ENCODE peak calls at places on chromosomes 7 and 10, in seven cellular contexts. One of them, this sample, is unnamed.

GRCh38 chr7:18498327-18498726 is 2.8 kb downstream of the HDAC9 start:
- DNase-seq in left colon: no peak
- DNase-seq in HFFc6: no peak
- DNase-seq in activated T-cell treated with anti-CD3 and anti-CD28 coated beads, Interleukin-2, amount 50 U/mL, for 4 hours: no peak
- DNase-seq in endothelial cell: no peak
- DNase-seq in HT-29: no peak
- DNase-seq in activated CD4-positive, alpha-beta T cell treated with anti-CD3 and anti-CD28 coated beads, Interleukin-2, amount 50 U/mL, for 24 hours: no peak
- DNase-seq in this sample: no peak

GRCh38 chr7:4797858-4798705 is 22.7 kb downstream of the AP5Z1 start:
- DNase-seq in left colon: no peak
- DNase-seq in HFFc6: no peak
- DNase-seq in activated T-cell treated with anti-CD3 and anti-CD28 coated beads, Interleukin-2, amount 50 U/mL, for 4 hours: peak
- DNase-seq in endothelial cell: peak
- DNase-seq in HT-29: peak
- DNase-seq in activated CD4-positive, alpha-beta T cell treated with anti-CD3 and anti-CD28 coated beads, Interleukin-2, amount 50 U/mL, for 24 hours: peak
- DNase-seq in this sample: peak

GRCh38 chr10:117320050-117320665 is 55.1 kb downstream of the PDZD8 start:
- DNase-seq in left colon: no peak
- DNase-seq in HFFc6: peak
- DNase-seq in activated T-cell treated with anti-CD3 and anti-CD28 coated beads, Interleukin-2, amount 50 U/mL, for 4 hours: no peak
- DNase-seq in endothelial cell: peak
- DNase-seq in HT-29: peak
- DNase-seq in activated CD4-positive, alpha-beta T cell treated with anti-CD3 and anti-CD28 coated beads, Interleukin-2, amount 50 U/mL, for 24 hours: no peak
- DNase-seq in this sample: no peak

GRCh38 chr10:112375721-112376577 is 2.0 kb downstream of the ACSL5 start:
- DNase-seq in left colon: peak
- DNase-seq in HFFc6: no peak
- DNase-seq in activated T-cell treated with anti-CD3 and anti-CD28 coated beads, Interleukin-2, amount 50 U/mL, for 4 hours: peak
- DNase-seq in endothelial cell: no peak
- DNase-seq in HT-29: peak
- DNase-seq in activated CD4-positive, alpha-beta T cell treated with anti-CD3 and anti-CD28 coated beads, Interleukin-2, amount 50 U/mL, for 24 hours: no peak
- DNase-seq in this sample: peak

GRCh38 chr10:78774999-78775711 is 293.6 kb upstream of the ZMIZ1 start:
- DNase-seq in left colon: no peak
- DNase-seq in HFFc6: no peak
- DNase-seq in activated T-cell treated with anti-CD3 and anti-CD28 coated beads, Interleukin-2, amount 50 U/mL, for 4 hours: no peak
- DNase-seq in endothelial cell: no peak
- DNase-seq in HT-29: no peak
- DNase-seq in activated CD4-positive, alpha-beta T cell treated with anti-CD3 and anti-CD28 coated beads, Interleukin-2, amount 50 U/mL, for 24 hours: no peak
- DNase-seq in this sample: no peak

GRCh38 chr7:15561840-15562239 is at the start of gene AGMO:
- DNase-seq in left colon: peak
- DNase-seq in HFFc6: no peak
- DNase-seq in activated T-cell treated with anti-CD3 and anti-CD28 coated beads, Interleukin-2, amount 50 U/mL, for 4 hours: no peak
- DNase-seq in endothelial cell: no peak
- DNase-seq in HT-29: peak
- DNase-seq in activated CD4-positive, alpha-beta T cell treated with anti-CD3 and anti-CD28 coated beads, Interleukin-2, amount 50 U/mL, for 24 hours: no peak
- DNase-seq in this sample: no peak

GRCh38 chr10:88991161-88991899 is 732 bp downstream of the FAS start:
- DNase-seq in left colon: peak
- DNase-seq in HFFc6: peak
- DNase-seq in activated T-cell treated with anti-CD3 and anti-CD28 coated beads, Interleukin-2, amount 50 U/mL, for 4 hours: peak
- DNase-seq in endothelial cell: peak
- DNase-seq in HT-29: peak
- DNase-seq in activated CD4-positive, alpha-beta T cell treated with anti-CD3 and anti-CD28 coated beads, Interleukin-2, amount 50 U/mL, for 24 hours: peak
- DNase-seq in this sample: peak

GRCh38 chr10:19816420-19817250 is at the start of gene PLXDC2:
- DNase-seq in left colon: peak
- DNase-seq in HFFc6: peak
- DNase-seq in activated T-cell treated with anti-CD3 and anti-CD28 coated beads, Interleukin-2, amount 50 U/mL, for 4 hours: no peak
- DNase-seq in endothelial cell: peak
- DNase-seq in HT-29: peak
- DNase-seq in activated CD4-positive, alpha-beta T cell treated with anti-CD3 and anti-CD28 coated beads, Interleukin-2, amount 50 U/mL, for 24 hours: no peak
- DNase-seq in this sample: no peak

GRCh38 chr7:50358306-50358705 is 53.8 kb downstream of the IKZF1 start:
- DNase-seq in left colon: no peak
- DNase-seq in HFFc6: no peak
- DNase-seq in activated T-cell treated with anti-CD3 and anti-CD28 coated beads, Interleukin-2, amount 50 U/mL, for 4 hours: no peak
- DNase-seq in endothelial cell: no peak
- DNase-seq in HT-29: no peak
- DNase-seq in activated CD4-positive, alpha-beta T cell treated with anti-CD3 and anti-CD28 coated beads, Interleukin-2, amount 50 U/mL, for 24 hours: no peak
- DNase-seq in this sample: no peak

GRCh38 chr7:64618785-64619456 is 47.0 kb upstream of the ZNF107 start:
- DNase-seq in left colon: no peak
- DNase-seq in HFFc6: peak
- DNase-seq in activated T-cell treated with anti-CD3 and anti-CD28 coated beads, Interleukin-2, amount 50 U/mL, for 4 hours: no peak
- DNase-seq in endothelial cell: peak
- DNase-seq in HT-29: peak
- DNase-seq in activated CD4-positive, alpha-beta T cell treated with anti-CD3 and anti-CD28 coated beads, Interleukin-2, amount 50 U/mL, for 24 hours: peak
- DNase-seq in this sample: no peak

GRCh38 chr7:20647908-20648776 is 32.7 kb downstream of the ABCB5 start:
- DNase-seq in left colon: no peak
- DNase-seq in HFFc6: no peak
- DNase-seq in activated T-cell treated with anti-CD3 and anti-CD28 coated beads, Interleukin-2, amount 50 U/mL, for 4 hours: no peak
- DNase-seq in endothelial cell: peak
- DNase-seq in HT-29: peak
- DNase-seq in activated CD4-positive, alpha-beta T cell treated with anti-CD3 and anti-CD28 coated beads, Interleukin-2, amount 50 U/mL, for 24 hours: no peak
- DNase-seq in this sample: no peak

GRCh38 chr10:75640803-75641202 is 209.4 kb downstream of the LRMDA start:
- DNase-seq in left colon: peak
- DNase-seq in HFFc6: no peak
- DNase-seq in activated T-cell treated with anti-CD3 and anti-CD28 coated beads, Interleukin-2, amount 50 U/mL, for 4 hours: no peak
- DNase-seq in endothelial cell: no peak
- DNase-seq in HT-29: no peak
- DNase-seq in activated CD4-positive, alpha-beta T cell treated with anti-CD3 and anti-CD28 coated beads, Interleukin-2, amount 50 U/mL, for 24 hours: no peak
- DNase-seq in this sample: no peak

GRCh38 chr10:119253433-119254174 is 46.2 kb downstream of the GRK5 start:
- DNase-seq in left colon: peak
- DNase-seq in HFFc6: peak
- DNase-seq in activated T-cell treated with anti-CD3 and anti-CD28 coated beads, Interleukin-2, amount 50 U/mL, for 4 hours: peak
- DNase-seq in endothelial cell: no peak
- DNase-seq in HT-29: peak
- DNase-seq in activated CD4-positive, alpha-beta T cell treated with anti-CD3 and anti-CD28 coated beads, Interleukin-2, amount 50 U/mL, for 24 hours: peak
- DNase-seq in this sample: peak

GRCh38 chr10:122234416-122234815 is 36.7 kb upstream of the BTBD16 start:
- DNase-seq in left colon: no peak
- DNase-seq in HFFc6: no peak
- DNase-seq in activated T-cell treated with anti-CD3 and anti-CD28 coated beads, Interleukin-2, amount 50 U/mL, for 4 hours: no peak
- DNase-seq in endothelial cell: no peak
- DNase-seq in HT-29: no peak
- DNase-seq in activated CD4-positive, alpha-beta T cell treated with anti-CD3 and anti-CD28 coated beads, Interleukin-2, amount 50 U/mL, for 24 hours: no peak
- DNase-seq in this sample: no peak

GRCh38 chr7:45394117-45394708 is 180.0 kb upstream of the ADCY1 start:
- DNase-seq in left colon: no peak
- DNase-seq in HFFc6: no peak
- DNase-seq in activated T-cell treated with anti-CD3 and anti-CD28 coated beads, Interleukin-2, amount 50 U/mL, for 4 hours: no peak
- DNase-seq in endothelial cell: no peak
- DNase-seq in HT-29: peak
- DNase-seq in activated CD4-positive, alpha-beta T cell treated with anti-CD3 and anti-CD28 coated beads, Interleukin-2, amount 50 U/mL, for 24 hours: no peak
- DNase-seq in this sample: no peak

GRCh38 chr7:100089458-100090201 is 861 bp downstream of the COPS6 start:
- DNase-seq in left colon: no peak
- DNase-seq in HFFc6: peak
- DNase-seq in activated T-cell treated with anti-CD3 and anti-CD28 coated beads, Interleukin-2, amount 50 U/mL, for 4 hours: no peak
- DNase-seq in endothelial cell: no peak
- DNase-seq in HT-29: peak
- DNase-seq in activated CD4-positive, alpha-beta T cell treated with anti-CD3 and anti-CD28 coated beads, Interleukin-2, amount 50 U/mL, for 24 hours: no peak
- DNase-seq in this sample: no peak

GRCh38 chr10:79104264-79104954 is 35.6 kb downstream of the ZMIZ1 start:
- DNase-seq in left colon: no peak
- DNase-seq in HFFc6: peak
- DNase-seq in activated T-cell treated with anti-CD3 and anti-CD28 coated beads, Interleukin-2, amount 50 U/mL, for 4 hours: no peak
- DNase-seq in endothelial cell: no peak
- DNase-seq in HT-29: no peak
- DNase-seq in activated CD4-positive, alpha-beta T cell treated with anti-CD3 and anti-CD28 coated beads, Interleukin-2, amount 50 U/mL, for 24 hours: no peak
- DNase-seq in this sample: no peak

GRCh38 chr7:24971333-24972165 is 8.4 kb downstream of the OSBPL3 start:
- DNase-seq in left colon: no peak
- DNase-seq in HFFc6: peak
- DNase-seq in activated T-cell treated with anti-CD3 and anti-CD28 coated beads, Interleukin-2, amount 50 U/mL, for 4 hours: no peak
- DNase-seq in endothelial cell: no peak
- DNase-seq in HT-29: peak
- DNase-seq in activated CD4-positive, alpha-beta T cell treated with anti-CD3 and anti-CD28 coated beads, Interleukin-2, amount 50 U/mL, for 24 hours: no peak
- DNase-seq in this sample: no peak

GRCh38 chr10:71390435-71390820 is 6.3 kb upstream of the CDH23 start:
- DNase-seq in left colon: no peak
- DNase-seq in HFFc6: no peak
- DNase-seq in activated T-cell treated with anti-CD3 and anti-CD28 coated beads, Interleukin-2, amount 50 U/mL, for 4 hours: no peak
- DNase-seq in endothelial cell: no peak
- DNase-seq in HT-29: no peak
- DNase-seq in activated CD4-positive, alpha-beta T cell treated with anti-CD3 and anti-CD28 coated beads, Interleukin-2, amount 50 U/mL, for 24 hours: no peak
- DNase-seq in this sample: no peak

GRCh38 chr10:89805599-89806013 is 104.2 kb downstream of the KIF20B start:
- DNase-seq in left colon: no peak
- DNase-seq in HFFc6: no peak
- DNase-seq in activated T-cell treated with anti-CD3 and anti-CD28 coated beads, Interleukin-2, amount 50 U/mL, for 4 hours: no peak
- DNase-seq in endothelial cell: no peak
- DNase-seq in HT-29: no peak
- DNase-seq in activated CD4-positive, alpha-beta T cell treated with anti-CD3 and anti-CD28 coated beads, Interleukin-2, amount 50 U/mL, for 24 hours: peak
- DNase-seq in this sample: peak

GRCh38 chr7:47757946-47758371 is 176.0 kb upstream of the TNS3 start:
- DNase-seq in left colon: peak
- DNase-seq in HFFc6: peak
- DNase-seq in activated T-cell treated with anti-CD3 and anti-CD28 coated beads, Interleukin-2, amount 50 U/mL, for 4 hours: no peak
- DNase-seq in endothelial cell: no peak
- DNase-seq in HT-29: no peak
- DNase-seq in activated CD4-positive, alpha-beta T cell treated with anti-CD3 and anti-CD28 coated beads, Interleukin-2, amount 50 U/mL, for 24 hours: no peak
- DNase-seq in this sample: no peak

GRCh38 chr10:12540341-12540781 is 191.0 kb downstream of the CAMK1D start:
- DNase-seq in left colon: no peak
- DNase-seq in HFFc6: peak
- DNase-seq in activated T-cell treated with anti-CD3 and anti-CD28 coated beads, Interleukin-2, amount 50 U/mL, for 4 hours: no peak
- DNase-seq in endothelial cell: no peak
- DNase-seq in HT-29: no peak
- DNase-seq in activated CD4-positive, alpha-beta T cell treated with anti-CD3 and anti-CD28 coated beads, Interleukin-2, amount 50 U/mL, for 24 hours: no peak
- DNase-seq in this sample: no peak

GRCh38 chr7:105439174-105439893 is 50.6 kb upstream of the SRPK2 start:
- DNase-seq in left colon: peak
- DNase-seq in HFFc6: peak
- DNase-seq in activated T-cell treated with anti-CD3 and anti-CD28 coated beads, Interleukin-2, amount 50 U/mL, for 4 hours: no peak
- DNase-seq in endothelial cell: no peak
- DNase-seq in HT-29: peak
- DNase-seq in activated CD4-positive, alpha-beta T cell treated with anti-CD3 and anti-CD28 coated beads, Interleukin-2, amount 50 U/mL, for 24 hours: no peak
- DNase-seq in this sample: no peak

GRCh38 chr7:51017576-51018535 is 235.2 kb upstream of the GRB10 start:
- DNase-seq in left colon: no peak
- DNase-seq in HFFc6: no peak
- DNase-seq in activated T-cell treated with anti-CD3 and anti-CD28 coated beads, Interleukin-2, amount 50 U/mL, for 4 hours: no peak
- DNase-seq in endothelial cell: no peak
- DNase-seq in HT-29: no peak
- DNase-seq in activated CD4-positive, alpha-beta T cell treated with anti-CD3 and anti-CD28 coated beads, Interleukin-2, amount 50 U/mL, for 24 hours: no peak
- DNase-seq in this sample: no peak

GRCh38 chr7:39413866-39414668 is 152.1 kb upstream of the YAE1 start:
- DNase-seq in left colon: no peak
- DNase-seq in HFFc6: no peak
- DNase-seq in activated T-cell treated with anti-CD3 and anti-CD28 coated beads, Interleukin-2, amount 50 U/mL, for 4 hours: no peak
- DNase-seq in endothelial cell: peak
- DNase-seq in HT-29: no peak
- DNase-seq in activated CD4-positive, alpha-beta T cell treated with anti-CD3 and anti-CD28 coated beads, Interleukin-2, amount 50 U/mL, for 24 hours: peak
- DNase-seq in this sample: no peak

GRCh38 chr7:129630341-129630740 is 18.8 kb downstream of the NRF1 start:
- DNase-seq in left colon: no peak
- DNase-seq in HFFc6: no peak
- DNase-seq in activated T-cell treated with anti-CD3 and anti-CD28 coated beads, Interleukin-2, amount 50 U/mL, for 4 hours: no peak
- DNase-seq in endothelial cell: no peak
- DNase-seq in HT-29: no peak
- DNase-seq in activated CD4-positive, alpha-beta T cell treated with anti-CD3 and anti-CD28 coated beads, Interleukin-2, amount 50 U/mL, for 24 hours: no peak
- DNase-seq in this sample: no peak

GRCh38 chr7:81070956-81071355 is 152.1 kb upstream of the SEMA3C start:
- DNase-seq in left colon: no peak
- DNase-seq in HFFc6: no peak
- DNase-seq in activated T-cell treated with anti-CD3 and anti-CD28 coated beads, Interleukin-2, amount 50 U/mL, for 4 hours: no peak
- DNase-seq in endothelial cell: no peak
- DNase-seq in HT-29: no peak
- DNase-seq in activated CD4-positive, alpha-beta T cell treated with anti-CD3 and anti-CD28 coated beads, Interleukin-2, amount 50 U/mL, for 24 hours: no peak
- DNase-seq in this sample: no peak

GRCh38 chr7:155729847-155730246 is 82.4 kb downstream of the SHH start:
- DNase-seq in left colon: peak
- DNase-seq in HFFc6: no peak
- DNase-seq in activated T-cell treated with anti-CD3 and anti-CD28 coated beads, Interleukin-2, amount 50 U/mL, for 4 hours: no peak
- DNase-seq in endothelial cell: no peak
- DNase-seq in HT-29: peak
- DNase-seq in activated CD4-positive, alpha-beta T cell treated with anti-CD3 and anti-CD28 coated beads, Interleukin-2, amount 50 U/mL, for 24 hours: no peak
- DNase-seq in this sample: no peak

GRCh38 chr7:138889566-138889965 is 91.6 kb upstream of the ATP6V0A4 start:
- DNase-seq in left colon: no peak
- DNase-seq in HFFc6: peak
- DNase-seq in activated T-cell treated with anti-CD3 and anti-CD28 coated beads, Interleukin-2, amount 50 U/mL, for 4 hours: no peak
- DNase-seq in endothelial cell: no peak
- DNase-seq in HT-29: no peak
- DNase-seq in activated CD4-positive, alpha-beta T cell treated with anti-CD3 and anti-CD28 coated beads, Interleukin-2, amount 50 U/mL, for 24 hours: no peak
- DNase-seq in this sample: no peak

GRCh38 chr10:91974960-91975359 is 51.4 kb downstream of the BTAF1 start:
- DNase-seq in left colon: no peak
- DNase-seq in HFFc6: peak
- DNase-seq in activated T-cell treated with anti-CD3 and anti-CD28 coated beads, Interleukin-2, amount 50 U/mL, for 4 hours: no peak
- DNase-seq in endothelial cell: no peak
- DNase-seq in HT-29: no peak
- DNase-seq in activated CD4-positive, alpha-beta T cell treated with anti-CD3 and anti-CD28 coated beads, Interleukin-2, amount 50 U/mL, for 24 hours: peak
- DNase-seq in this sample: no peak

GRCh38 chr7:81887691-81888090 is 117.8 kb upstream of the HGF start:
- DNase-seq in left colon: no peak
- DNase-seq in HFFc6: no peak
- DNase-seq in activated T-cell treated with anti-CD3 and anti-CD28 coated beads, Interleukin-2, amount 50 U/mL, for 4 hours: no peak
- DNase-seq in endothelial cell: no peak
- DNase-seq in HT-29: no peak
- DNase-seq in activated CD4-positive, alpha-beta T cell treated with anti-CD3 and anti-CD28 coated beads, Interleukin-2, amount 50 U/mL, for 24 hours: no peak
- DNase-seq in this sample: no peak

GRCh38 chr7:95126053-95126709 is 198.2 kb downstream of the PON1 start:
- DNase-seq in left colon: no peak
- DNase-seq in HFFc6: no peak
- DNase-seq in activated T-cell treated with anti-CD3 and anti-CD28 coated beads, Interleukin-2, amount 50 U/mL, for 4 hours: no peak
- DNase-seq in endothelial cell: peak
- DNase-seq in HT-29: no peak
- DNase-seq in activated CD4-positive, alpha-beta T cell treated with anti-CD3 and anti-CD28 coated beads, Interleukin-2, amount 50 U/mL, for 24 hours: no peak
- DNase-seq in this sample: no peak